ENCODE peak calls at places on chromosomes 11 and 22, in five cellular contexts. K, L, N, P and T are unnamed samples.

GRCh38 chr22:36365020-36365411 is 22.8 kb downstream of the MYH9 start:
- DNase-seq in K (peak; percentile 62), L (peak; percentile 84), N (peak; percentile 74), P (peak; percentile 81), T (peak; percentile 89)

GRCh38 chr11:73233704-73234402 is 15.8 kb downstream of the P2RY2 start:
- DNase-seq in K (no peak), L (no peak), N (no peak), P (no peak), T (peak; percentile 30)

GRCh38 chr11:64285885-64286800 is 495 bp downstream of the GPR137 start:
- DNase-seq in K (peak; percentile 69), L (no peak), N (no peak), P (no peak), T (no peak)

GRCh38 chr11:119664063-119664572 is 64.9 kb downstream of the NECTIN1 start:
- DNase-seq in K (no peak), L (no peak), N (no peak), P (no peak), T (no peak)

GRCh38 chr22:38783095-38783710 is 10.7 kb downstream of the DNAL4 start:
- DNase-seq in K (peak; percentile 20), L (no peak), N (no peak), P (no peak), T (no peak)

GRCh38 chr22:38513063-38513462 is 7.0 kb upstream of the DDX17 start:
- DNase-seq in K (no peak), L (peak; percentile 18), N (no peak), P (no peak), T (no peak)

GRCh38 chr11:58968251-58968711 is 29.0 kb downstream of the GLYATL1 start:
- DNase-seq in K (no peak), L (no peak), N (no peak), P (no peak), T (no peak)

GRCh38 chr11:15535414-15535813 is 420.7 kb downstream of the INSC start:
- DNase-seq in K (no peak), L (no peak), N (no peak), P (no peak), T (no peak)

GRCh38 chr11:31233425-31233824 is 136.1 kb downstream of the DCDC1 start:
- DNase-seq in K (no peak), L (no peak), N (no peak), P (no peak), T (no peak)

GRCh38 chr22:28438183-28438778 is 241.4 kb downstream of the TTC28 start:
- DNase-seq in K (no peak), L (no peak), N (no peak), P (no peak), T (no peak)

GRCh38 chr11:76680517-76681425 is 10.2 kb upstream of the LRRC32 start:
- DNase-seq in K (peak; percentile 75), L (peak; percentile 40), N (peak; percentile 62), P (peak; percentile 69), T (peak; percentile 79)

GRCh38 chr22:36510966-36511881 is 4.4 kb upstream of the FOXRED2 start:
- DNase-seq in K (no peak), L (peak; percentile 10), N (peak; percentile 27), P (no peak), T (peak; percentile 55)

GRCh38 chr22:33726294-33726711 is 194.0 kb downstream of the LARGE1 start:
- DNase-seq in K (no peak), L (no peak), N (no peak), P (no peak), T (no peak)

GRCh38 chr11:103842795-103843194 is 193.6 kb upstream of the DDI1 start:
- DNase-seq in K (no peak), L (no peak), N (no peak), P (no peak), T (no peak)

GRCh38 chr22:46169628-46170027 is 19.3 kb downstream of the PPARA start:
- DNase-seq in K (no peak), L (no peak), N (no peak), P (no peak), T (no peak)

GRCh38 chr11:123233978-123234340 is 38.9 kb upstream of the CLMP start:
- DNase-seq in K (no peak), L (no peak), N (no peak), P (no peak), T (no peak)

GRCh38 chr11:96114178-96115070 is 190.5 kb upstream of the MTMR2 start:
- DNase-seq in K (no peak), L (no peak), N (no peak), P (no peak), T (no peak)

GRCh38 chr22:26631282-26631681 is 9.5 kb downstream of the CRYBA4 start:
- DNase-seq in K (no peak), L (no peak), N (no peak), P (no peak), T (no peak)

GRCh38 chr11:130420478-130421198 is 7.8 kb downstream of the ADAMTS8 start:
- DNase-seq in K (peak; percentile 29), L (no peak), N (no peak), P (no peak), T (no peak)

GRCh38 chr11:2261436-2262230 is 8.8 kb downstream of the ASCL2 start:
- DNase-seq in K (peak; percentile 32), L (no peak), N (no peak), P (no peak), T (no peak)

GRCh38 chr22:42511401-42511891 is 8.2 kb downstream of the RRP7A start:
- DNase-seq in K (no peak), L (no peak), N (no peak), P (no peak), T (peak; percentile 75)

GRCh38 chr11:57260937-57261783 is 24.1 kb upstream of the APLNR start:
- DNase-seq in K (no peak), L (no peak), N (no peak), P (no peak), T (no peak)

GRCh38 chr11:45857834-45858492 is 10.7 kb downstream of the CRY2 start:
- DNase-seq in K (peak; percentile 78), L (no peak), N (no peak), P (no peak), T (no peak)